ENCODE peak calls at places on chromosomes 5 and 9, in six cellular contexts. One of them, this sample, is unnamed. For H3K27me3, the result is how much of the 10 kb centered on the place peaks cover.

GRCh38 chr9:136587145-136587943 is 41.5 kb upstream of the NOTCH1 start:
- DNase-seq in fibroblast of lung: peak
- DNase-seq in tibial nerve: peak
- DNase-seq in CD4-positive, alpha-beta memory T cell: no peak
- DNase-seq in heart left ventricle: peak
- DNase-seq in upper lobe of left lung: peak
- DNase-seq in this sample: no peak

GRCh38 chr5:79938468-79938867 is 52.6 kb downstream of the MTX3 start:
- DNase-seq in upper lobe of left lung: no peak
- DNase-seq in heart left ventricle: no peak
- DNase-seq in fibroblast of lung: no peak
- DNase-seq in CD4-positive, alpha-beta memory T cell: no peak
- DNase-seq in tibial nerve: no peak
- DNase-seq in this sample: no peak

GRCh38 chr9:118961857-118962256 is 407.4 kb downstream of the BRINP1 start:
- DNase-seq in tibial nerve: no peak
- DNase-seq in heart left ventricle: no peak
- DNase-seq in fibroblast of lung: peak
- DNase-seq in CD4-positive, alpha-beta memory T cell: no peak
- DNase-seq in upper lobe of left lung: no peak
- DNase-seq in this sample: no peak

GRCh38 chr9:71079451-71079850 is 42.0 kb downstream of the TRPM3 start:
- DNase-seq in tibial nerve: no peak
- DNase-seq in CD4-positive, alpha-beta memory T cell: no peak
- DNase-seq in heart left ventricle: no peak
- DNase-seq in upper lobe of left lung: no peak
- DNase-seq in fibroblast of lung: peak
- DNase-seq in this sample: no peak

GRCh38 chr9:81791076-81791475 is 101.7 kb upstream of the TLE1 start:
- DNase-seq in fibroblast of lung: no peak
- DNase-seq in upper lobe of left lung: no peak
- DNase-seq in tibial nerve: no peak
- DNase-seq in heart left ventricle: no peak
- DNase-seq in CD4-positive, alpha-beta memory T cell: no peak
- DNase-seq in this sample: no peak

GRCh38 chr9:134964686-134965085 is 47.0 kb upstream of the FCN1 start:
- DNase-seq in upper lobe of left lung: no peak
- DNase-seq in CD4-positive, alpha-beta memory T cell: no peak
- DNase-seq in tibial nerve: no peak
- DNase-seq in heart left ventricle: peak
- DNase-seq in fibroblast of lung: no peak
- DNase-seq in this sample: no peak

GRCh38 chr5:177447066-177447610 is 524 bp downstream of the PRR7 start:
- DNase-seq in CD4-positive, alpha-beta memory T cell: peak
- DNase-seq in upper lobe of left lung: no peak
- DNase-seq in heart left ventricle: no peak
- DNase-seq in fibroblast of lung: peak
- DNase-seq in tibial nerve: no peak
- DNase-seq in this sample: peak

GRCh38 chr5:166716856-166717492 is 1574.5 kb upstream of the WWC1 start:
- DNase-seq in tibial nerve: no peak
- DNase-seq in heart left ventricle: no peak
- DNase-seq in upper lobe of left lung: no peak
- DNase-seq in fibroblast of lung: no peak
- DNase-seq in CD4-positive, alpha-beta memory T cell: no peak
- DNase-seq in this sample: no peak

GRCh38 chr9:20331095-20331685 is 291.1 kb downstream of the MLLT3 start:
- DNase-seq in CD4-positive, alpha-beta memory T cell: no peak
- DNase-seq in heart left ventricle: no peak
- DNase-seq in upper lobe of left lung: no peak
- DNase-seq in tibial nerve: no peak
- DNase-seq in fibroblast of lung: no peak
- DNase-seq in this sample: no peak

GRCh38 chr5:134092875-134093274 is 21.6 kb upstream of the TCF7 start:
- DNase-seq in tibial nerve: no peak
- DNase-seq in CD4-positive, alpha-beta memory T cell: no peak
- DNase-seq in heart left ventricle: no peak
- DNase-seq in fibroblast of lung: peak
- DNase-seq in upper lobe of left lung: no peak
- DNase-seq in this sample: no peak

GRCh38 chr5:8458038-8458383 is 589.1 kb downstream of the MTRR start:
- DNase-seq in heart left ventricle: no peak
- DNase-seq in upper lobe of left lung: no peak
- DNase-seq in tibial nerve: no peak
- DNase-seq in CD4-positive, alpha-beta memory T cell: no peak
- DNase-seq in fibroblast of lung: peak
- DNase-seq in this sample: no peak

GRCh38 chr5:34930870-34931269 is 1.5 kb downstream of the DNAJC21 start:
- DNase-seq in fibroblast of lung: peak
- DNase-seq in heart left ventricle: no peak
- DNase-seq in CD4-positive, alpha-beta memory T cell: no peak
- DNase-seq in tibial nerve: no peak
- DNase-seq in upper lobe of left lung: no peak
- DNase-seq in this sample: no peak

GRCh38 chr5:127590154-127590722 is 58.6 kb upstream of the CTXN3 start:
- DNase-seq in upper lobe of left lung: no peak
- DNase-seq in fibroblast of lung: no peak
- DNase-seq in heart left ventricle: no peak
- DNase-seq in CD4-positive, alpha-beta memory T cell: no peak
- DNase-seq in tibial nerve: no peak
- DNase-seq in this sample: no peak

GRCh38 chr9:126392662-126393383 is 66.2 kb downstream of the MVB12B start:
- DNase-seq in fibroblast of lung: no peak
- DNase-seq in CD4-positive, alpha-beta memory T cell: no peak
- DNase-seq in tibial nerve: peak
- DNase-seq in upper lobe of left lung: no peak
- DNase-seq in heart left ventricle: no peak
- DNase-seq in this sample: no peak

GRCh38 chr5:52989781-52990530 is 804 bp downstream of the ITGA2 start:
- DNase-seq in fibroblast of lung: peak
- DNase-seq in upper lobe of left lung: peak
- DNase-seq in CD4-positive, alpha-beta memory T cell: peak
- DNase-seq in tibial nerve: peak
- DNase-seq in heart left ventricle: peak
- DNase-seq in this sample: peak

GRCh38 chr9:135166566-135166965 is 79.1 kb downstream of the OLFM1 start:
- DNase-seq in heart left ventricle: no peak
- DNase-seq in tibial nerve: no peak
- DNase-seq in upper lobe of left lung: no peak
- DNase-seq in fibroblast of lung: no peak
- DNase-seq in CD4-positive, alpha-beta memory T cell: no peak
- DNase-seq in this sample: no peak

GRCh38 chr9:33489070-33489469 is 15.3 kb upstream of the NOL6 start:
- DNase-seq in tibial nerve: no peak
- DNase-seq in CD4-positive, alpha-beta memory T cell: no peak
- DNase-seq in heart left ventricle: no peak
- DNase-seq in upper lobe of left lung: no peak
- DNase-seq in fibroblast of lung: peak
- DNase-seq in this sample: no peak

GRCh38 chr9:5854032-5854792 is 21.3 kb upstream of the ERMP1 start:
- DNase-seq in heart left ventricle: no peak
- DNase-seq in CD4-positive, alpha-beta memory T cell: no peak
- DNase-seq in tibial nerve: no peak
- DNase-seq in fibroblast of lung: no peak
- DNase-seq in upper lobe of left lung: no peak
- DNase-seq in this sample: no peak

GRCh38 chr9:100472725-100473261 is at the start of gene TMEFF1:
- DNase-seq in tibial nerve: no peak
- DNase-seq in fibroblast of lung: peak
- DNase-seq in CD4-positive, alpha-beta memory T cell: peak
- DNase-seq in upper lobe of left lung: peak
- DNase-seq in heart left ventricle: peak
- DNase-seq in this sample: peak

GRCh38 chr5:168971100-168971499 is 329.8 kb downstream of the SLIT3 start:
- DNase-seq in upper lobe of left lung: no peak
- DNase-seq in CD4-positive, alpha-beta memory T cell: no peak
- DNase-seq in heart left ventricle: no peak
- DNase-seq in tibial nerve: no peak
- DNase-seq in fibroblast of lung: no peak
- DNase-seq in this sample: no peak

GRCh38 chr5:168941901-168942300 is 359.0 kb downstream of the SLIT3 start:
- DNase-seq in fibroblast of lung: no peak
- DNase-seq in heart left ventricle: no peak
- DNase-seq in tibial nerve: no peak
- DNase-seq in CD4-positive, alpha-beta memory T cell: no peak
- DNase-seq in upper lobe of left lung: no peak
- DNase-seq in this sample: no peak

GRCh38 chr9:101639785-101640437 is 45.1 kb upstream of the PPP3R2 start:
- DNase-seq in CD4-positive, alpha-beta memory T cell: no peak
- DNase-seq in tibial nerve: no peak
- DNase-seq in upper lobe of left lung: no peak
- DNase-seq in heart left ventricle: no peak
- DNase-seq in fibroblast of lung: no peak
- DNase-seq in this sample: no peak
- H3K27me3 ChIP-seq in CD4-positive, alpha-beta memory T cell: under half
- H3K27me3 ChIP-seq in tibial nerve: under half
- H3K27me3 ChIP-seq in upper lobe of left lung: under half
- H3K27me3 ChIP-seq in heart left ventricle: under half
- H3K27me3 ChIP-seq in fibroblast of lung: under half
- H3K27me3 ChIP-seq in this sample: under half

GRCh38 chr5:150013931-150014330 is 13.4 kb downstream of the HMGXB3 start:
- DNase-seq in heart left ventricle: no peak
- DNase-seq in fibroblast of lung: no peak
- DNase-seq in tibial nerve: no peak
- DNase-seq in CD4-positive, alpha-beta memory T cell: no peak
- DNase-seq in upper lobe of left lung: no peak
- DNase-seq in this sample: no peak

GRCh38 chr5:150017606-150018005 is 17.1 kb downstream of the HMGXB3 start:
- DNase-seq in tibial nerve: no peak
- DNase-seq in upper lobe of left lung: no peak
- DNase-seq in CD4-positive, alpha-beta memory T cell: no peak
- DNase-seq in fibroblast of lung: peak
- DNase-seq in heart left ventricle: no peak
- DNase-seq in this sample: no peak

GRCh38 chr5:150014456-150014855 is 13.9 kb downstream of the HMGXB3 start:
- DNase-seq in heart left ventricle: no peak
- DNase-seq in tibial nerve: no peak
- DNase-seq in upper lobe of left lung: no peak
- DNase-seq in fibroblast of lung: no peak
- DNase-seq in CD4-positive, alpha-beta memory T cell: no peak
- DNase-seq in this sample: no peak

GRCh38 chr5:150015415-150015814 is 14.9 kb downstream of the HMGXB3 start:
- DNase-seq in upper lobe of left lung: no peak
- DNase-seq in tibial nerve: no peak
- DNase-seq in CD4-positive, alpha-beta memory T cell: no peak
- DNase-seq in fibroblast of lung: no peak
- DNase-seq in heart left ventricle: no peak
- DNase-seq in this sample: no peak

DNA sequence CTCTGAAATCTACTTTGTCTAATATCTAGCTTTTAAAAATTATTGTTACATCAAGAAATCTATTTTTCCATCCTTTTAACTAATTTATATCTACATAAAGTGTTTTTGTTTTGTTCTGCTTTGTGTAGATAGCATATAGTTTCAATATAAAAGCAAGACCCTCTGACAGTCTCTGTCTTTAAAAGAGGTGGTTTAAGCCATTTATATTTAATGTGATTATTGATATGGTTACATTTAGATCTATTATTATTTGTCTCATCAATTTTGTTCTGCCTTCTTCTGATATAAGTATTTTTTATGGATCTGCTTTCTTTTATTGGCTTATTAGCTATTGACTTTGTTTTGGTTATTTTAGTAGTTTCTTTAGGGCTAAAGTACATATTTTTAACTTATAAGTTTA is 16.0 kb downstream of the HMGXB3 start:
- DNase-seq in tibial nerve: no peak
- DNase-seq in CD4-positive, alpha-beta memory T cell: no peak
- DNase-seq in upper lobe of left lung: no peak
- DNase-seq in fibroblast of lung: no peak
- DNase-seq in heart left ventricle: no peak
- DNase-seq in this sample: no peak
- H3K27ac ChIP-seq in tibial nerve: no peak
- H3K27ac ChIP-seq in CD4-positive, alpha-beta memory T cell: no peak
- H3K27ac ChIP-seq in upper lobe of left lung: no peak
- H3K27ac ChIP-seq in fibroblast of lung: no peak
- H3K27ac ChIP-seq in heart left ventricle: no peak
- H3K27ac ChIP-seq in this sample: no peak

GRCh38 chr5:154770111-154770510 is 14.9 kb downstream of the LARP1 start:
- DNase-seq in CD4-positive, alpha-beta memory T cell: no peak
- DNase-seq in heart left ventricle: no peak
- DNase-seq in fibroblast of lung: no peak
- DNase-seq in tibial nerve: no peak
- DNase-seq in upper lobe of left lung: no peak
- DNase-seq in this sample: no peak
- H3K4me3 ChIP-seq in CD4-positive, alpha-beta memory T cell: no peak
- H3K4me3 ChIP-seq in heart left ventricle: no peak
- H3K4me3 ChIP-seq in fibroblast of lung: no peak
- H3K4me3 ChIP-seq in tibial nerve: no peak
- H3K4me3 ChIP-seq in upper lobe of left lung: no peak
- H3K4me3 ChIP-seq in this sample: no peak

DNA sequence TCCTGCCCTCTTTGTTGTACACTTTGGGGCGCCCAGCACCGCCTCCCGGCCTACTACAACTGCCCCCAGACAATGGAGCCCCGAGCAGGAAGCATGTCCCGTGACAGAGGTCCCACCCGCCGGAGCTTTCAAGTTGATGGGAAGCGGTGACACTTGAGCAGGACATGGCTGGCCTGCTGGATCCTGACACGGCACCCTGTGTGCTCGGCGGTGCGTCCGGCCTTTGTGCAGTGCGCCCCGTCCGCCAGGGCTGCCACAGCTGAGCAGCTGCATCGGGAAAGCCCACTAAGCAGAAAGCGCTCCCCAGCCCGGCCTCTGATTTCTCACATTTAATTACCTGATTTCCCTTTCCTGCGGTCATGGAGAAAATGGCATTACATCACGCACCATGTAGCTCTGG is 611.8 kb downstream of the IRX1 start:
- DNase-seq in heart left ventricle: no peak
- DNase-seq in CD4-positive, alpha-beta memory T cell: no peak
- DNase-seq in upper lobe of left lung: peak
- DNase-seq in fibroblast of lung: no peak
- DNase-seq in tibial nerve: no peak
- DNase-seq in this sample: no peak
- H3K27me3 ChIP-seq in heart left ventricle: under half
- H3K27me3 ChIP-seq in CD4-positive, alpha-beta memory T cell: under half
- H3K27me3 ChIP-seq in upper lobe of left lung: under half
- H3K27me3 ChIP-seq in fibroblast of lung: under half
- H3K27me3 ChIP-seq in tibial nerve: under half
- H3K27me3 ChIP-seq in this sample: under half

GRCh38 chr5:119257613-119258012 is 98.2 kb upstream of the TNFAIP8 start:
- DNase-seq in tibial nerve: no peak
- DNase-seq in heart left ventricle: no peak
- DNase-seq in upper lobe of left lung: no peak
- DNase-seq in fibroblast of lung: no peak
- DNase-seq in CD4-positive, alpha-beta memory T cell: no peak
- DNase-seq in this sample: no peak

GRCh38 chr5:119250946-119251901 is 104.6 kb upstream of the TNFAIP8 start:
- DNase-seq in heart left ventricle: no peak
- DNase-seq in tibial nerve: no peak
- DNase-seq in upper lobe of left lung: no peak
- DNase-seq in fibroblast of lung: peak
- DNase-seq in CD4-positive, alpha-beta memory T cell: no peak
- DNase-seq in this sample: no peak

GRCh38 chr5:119255571-119256356 is 100.1 kb upstream of the TNFAIP8 start:
- DNase-seq in CD4-positive, alpha-beta memory T cell: no peak
- DNase-seq in tibial nerve: no peak
- DNase-seq in upper lobe of left lung: no peak
- DNase-seq in heart left ventricle: no peak
- DNase-seq in fibroblast of lung: no peak
- DNase-seq in this sample: no peak
- H3K27ac ChIP-seq in CD4-positive, alpha-beta memory T cell: no peak
- H3K27ac ChIP-seq in tibial nerve: no peak
- H3K27ac ChIP-seq in upper lobe of left lung: no peak
- H3K27ac ChIP-seq in heart left ventricle: no peak
- H3K27ac ChIP-seq in fibroblast of lung: no peak
- H3K27ac ChIP-seq in this sample: no peak

This sample was measured in naive thymus-derived CD4-positive, alpha-beta T cell.